ENCODE peak calls at places on chromosomes 7 and 10, in seven cellular contexts. D is GM20000, X is coronary artery, I is endodermal cell, G is bronchial epithelial cell, K is astrocyte of the spinal cord, J is neural crest cell. B is an unnamed sample.

GRCh38 chr7:139598642-139599041 is 75.2 kb downstream of the CLEC2L start:
- DNase-seq in D (no peak), X (no peak), I (no peak), G (peak), K (no peak), J (no peak), B (no peak)

GRCh38 chr7:72710983-72711382 is 117.0 kb downstream of the TYW1B start:
- DNase-seq in D (no peak), X (no peak), I (no peak), G (no peak), K (no peak), J (no peak), B (no peak)

GRCh38 chr7:127253289-127254162 is 785 bp upstream of the GRM8 start:
- DNase-seq in D (peak), X (no peak), I (peak), G (peak), K (peak), J (peak), B (no peak)

GRCh38 chr10:104350146-104350635 is 3.4 kb upstream of the CFAP58 start:
- DNase-seq in D (peak), X (no peak), I (peak), G (peak), K (peak), J (no peak), B (no peak)

GRCh38 chr10:62853710-62854109 is 37.5 kb upstream of the EGR2 start:
- DNase-seq in D (no peak), X (no peak), I (no peak), G (no peak), K (no peak), J (no peak), B (no peak)

GRCh38 chr7:142760071-142760642 is 10.6 kb upstream of the PRSS2 start:
- DNase-seq in D (no peak), X (no peak), I (peak), G (peak), K (no peak), J (no peak), B (no peak)

GRCh38 chr7:47670738-47671137 is 88.8 kb upstream of the TNS3 start:
- DNase-seq in D (peak), X (no peak), I (no peak), G (no peak), K (no peak), J (no peak), B (no peak)

GRCh38 chr7:127807340-127807739 is 155.3 kb downstream of the SND1 start:
- DNase-seq in D (no peak), X (no peak), I (no peak), G (no peak), K (no peak), J (no peak), B (no peak)

GRCh38 chr10:115772606-115773005 is 500.4 kb downstream of the GFRA1 start:
- DNase-seq in D (no peak), X (no peak), I (no peak), G (peak), K (peak), J (no peak), B (no peak)

GRCh38 chr7:159027091-159027802 is 117.4 kb downstream of the VIPR2 start:
- DNase-seq in D (no peak), X (peak), I (peak), G (no peak), K (no peak), J (no peak), B (no peak)

GRCh38 chr7:66505531-66506451 is 122.9 kb upstream of the KCTD7 start:
- DNase-seq in D (no peak), X (no peak), I (no peak), G (no peak), K (no peak), J (no peak), B (no peak)

GRCh38 chr7:130888017-130888371 is 154.0 kb upstream of the KLF14 start:
- DNase-seq in D (no peak), X (no peak), I (no peak), G (no peak), K (no peak), J (no peak), B (no peak)

GRCh38 chr10:48461623-48462481 is 143.0 kb downstream of the ARHGAP22 start:
- DNase-seq in D (no peak), X (peak), I (no peak), G (no peak), K (no peak), J (no peak), B (no peak)

GRCh38 chr10:93281367-93281720 is 200.8 kb downstream of the MYOF start:
- DNase-seq in D (no peak), X (no peak), I (no peak), G (no peak), K (no peak), J (no peak), B (no peak)

GRCh38 chr7:118195837-118196474 is 12.0 kb downstream of the LSM8 start:
- DNase-seq in D (peak), X (no peak), I (peak), G (peak), K (peak), J (peak), B (no peak)

GRCh38 chr7:28347964-28348363 is 64.4 kb upstream of the CREB5 start:
- DNase-seq in D (no peak), X (no peak), I (no peak), G (no peak), K (no peak), J (no peak), B (no peak)

GRCh38 chr7:50534690-50535290 is 30.4 kb downstream of the DDC start:
- DNase-seq in D (no peak), X (no peak), I (peak), G (peak), K (peak), J (no peak), B (no peak)

GRCh38 chr10:116779076-116779687 is 36.8 kb upstream of the HSPA12A start:
- DNase-seq in D (no peak), X (peak), I (no peak), G (no peak), K (no peak), J (no peak), B (no peak)

GRCh38 chr7:84912993-84913635 is 273.7 kb downstream of the SEMA3D start:
- DNase-seq in D (no peak), X (no peak), I (peak), G (peak), K (no peak), J (no peak), B (no peak)

GRCh38 chr10:8853048-8853447 is 798.6 kb downstream of the GATA3 start:
- DNase-seq in D (no peak), X (no peak), I (no peak), G (no peak), K (no peak), J (no peak), B (no peak)
- TF ChIP-seq CTCF in D (no peak), X (no peak), I (no peak), G (no peak), K (no peak), J (no peak), B (no peak)

DNA sequence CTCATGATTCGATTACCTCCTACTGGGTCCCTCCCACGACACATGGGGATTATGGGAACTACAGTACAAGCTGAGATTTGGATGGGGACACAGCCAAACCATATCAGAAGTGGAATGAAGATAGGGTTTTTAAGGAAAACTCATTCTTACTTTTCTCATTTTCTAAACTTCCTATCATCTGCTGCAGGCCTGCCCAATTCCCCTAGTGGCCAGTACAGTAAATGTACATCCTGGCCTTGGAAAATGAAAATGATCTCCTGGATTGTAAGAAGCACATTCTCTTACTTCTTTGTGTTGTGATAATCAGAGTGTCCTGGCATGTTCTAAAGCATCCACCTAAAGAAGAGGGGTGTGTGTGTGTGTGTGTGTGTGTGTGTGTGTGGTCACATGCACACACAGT is 421.7 kb downstream of the LRMDA start:
- DNase-seq in D (no peak), X (no peak), I (no peak), G (no peak), K (no peak), J (no peak), B (no peak)
- TF ChIP-seq CTCF in D (no peak), X (no peak), I (peak), G (peak), K (peak), J (peak), B (no peak)

GRCh38 chr7:34491899-34492298 is 166.1 kb upstream of the NPSR1 start:
- DNase-seq in D (no peak), X (no peak), I (no peak), G (peak), K (no peak), J (no peak), B (no peak)

GRCh38 chr7:34501161-34501560 is 156.9 kb upstream of the NPSR1 start:
- DNase-seq in D (no peak), X (no peak), I (no peak), G (no peak), K (no peak), J (no peak), B (no peak)

GRCh38 chr7:34493752-34494151 is 164.3 kb upstream of the NPSR1 start:
- DNase-seq in D (no peak), X (no peak), I (no peak), G (no peak), K (no peak), J (no peak), B (no peak)

GRCh38 chr7:34497153-34497777 is 160.8 kb upstream of the NPSR1 start:
- DNase-seq in D (no peak), X (no peak), I (peak), G (peak), K (no peak), J (peak), B (no peak)
- TF ChIP-seq CTCF in D (no peak), X (no peak), I (peak), G (peak), K (peak), J (peak), B (no peak)

DNA sequence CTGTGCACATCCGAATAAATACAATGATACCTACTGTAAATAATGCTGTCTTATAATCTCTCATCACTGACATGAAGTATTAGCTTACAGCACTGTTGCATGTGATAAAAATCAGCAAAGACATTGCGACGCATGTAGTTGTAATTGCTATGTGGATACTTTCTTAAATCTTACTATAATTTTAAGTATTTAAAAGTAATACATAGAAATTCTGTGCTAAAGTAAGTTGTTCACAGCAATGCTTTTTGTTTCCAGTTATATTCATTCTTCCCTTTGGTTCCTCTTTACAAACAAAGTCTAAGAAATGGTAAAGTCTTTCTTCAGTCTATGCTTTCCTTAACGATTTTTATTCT is 113.7 kb upstream of the DGKB start:
- DNase-seq in D (no peak), X (no peak), I (no peak), G (no peak), K (no peak), J (no peak), B (no peak)
- TF ChIP-seq CTCF in D (no peak), X (no peak), I (peak), G (no peak), K (no peak), J (peak), B (no peak)

DNA sequence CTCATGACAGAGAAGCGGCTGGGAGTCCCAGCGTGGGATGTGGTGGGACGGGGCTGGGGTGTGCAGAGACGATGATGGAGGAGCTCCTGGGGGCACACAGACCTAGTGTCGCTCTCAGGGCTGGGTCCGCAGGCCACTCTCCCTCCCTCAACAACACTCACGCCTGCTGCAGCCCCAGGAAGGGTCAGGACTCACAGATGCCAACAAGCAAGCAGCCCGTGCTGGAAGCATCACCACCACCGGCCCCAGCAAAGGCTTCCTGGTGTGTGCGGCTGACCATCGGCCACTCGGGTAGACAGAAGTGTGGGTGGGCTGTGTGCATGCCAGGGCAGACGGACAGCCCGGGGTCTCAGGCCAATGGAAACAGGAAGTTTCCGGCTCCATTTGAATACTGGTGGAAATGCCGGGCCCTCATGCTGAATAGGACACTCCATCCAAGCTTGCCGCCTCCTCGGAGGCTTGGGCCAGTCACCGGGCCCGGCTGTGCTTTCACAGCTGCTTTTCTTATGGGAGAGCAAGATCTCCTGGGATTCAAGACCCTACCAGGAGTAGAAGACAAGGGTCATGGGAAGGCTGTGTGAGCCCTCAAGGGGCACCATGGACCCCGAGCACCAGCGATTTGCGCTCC is 178.1 kb downstream of the ELFN1 start:
- DNase-seq in D (no peak), X (no peak), I (peak), G (no peak), K (no peak), J (no peak), B (no peak)
- TF ChIP-seq CTCF in D (no peak), X (no peak), I (no peak), G (no peak), K (no peak), J (no peak), B (no peak)

GRCh38 chr10:101495324-101495925 is 92.6 kb downstream of the POLL start:
- DNase-seq in D (peak), X (no peak), I (no peak), G (peak), K (no peak), J (no peak), B (no peak)
- TF ChIP-seq CTCF in D (peak), X (no peak), I (peak), G (peak), K (peak), J (peak), B (peak)

GRCh38 chr7:95865716-95866371 is 93.5 kb downstream of the DYNC1I1 start:
- DNase-seq in D (no peak), X (no peak), I (peak), G (no peak), K (peak), J (no peak), B (no peak)
- TF ChIP-seq CTCF in D (no peak), X (no peak), I (peak), G (peak), K (peak), J (peak), B (peak)

DNA sequence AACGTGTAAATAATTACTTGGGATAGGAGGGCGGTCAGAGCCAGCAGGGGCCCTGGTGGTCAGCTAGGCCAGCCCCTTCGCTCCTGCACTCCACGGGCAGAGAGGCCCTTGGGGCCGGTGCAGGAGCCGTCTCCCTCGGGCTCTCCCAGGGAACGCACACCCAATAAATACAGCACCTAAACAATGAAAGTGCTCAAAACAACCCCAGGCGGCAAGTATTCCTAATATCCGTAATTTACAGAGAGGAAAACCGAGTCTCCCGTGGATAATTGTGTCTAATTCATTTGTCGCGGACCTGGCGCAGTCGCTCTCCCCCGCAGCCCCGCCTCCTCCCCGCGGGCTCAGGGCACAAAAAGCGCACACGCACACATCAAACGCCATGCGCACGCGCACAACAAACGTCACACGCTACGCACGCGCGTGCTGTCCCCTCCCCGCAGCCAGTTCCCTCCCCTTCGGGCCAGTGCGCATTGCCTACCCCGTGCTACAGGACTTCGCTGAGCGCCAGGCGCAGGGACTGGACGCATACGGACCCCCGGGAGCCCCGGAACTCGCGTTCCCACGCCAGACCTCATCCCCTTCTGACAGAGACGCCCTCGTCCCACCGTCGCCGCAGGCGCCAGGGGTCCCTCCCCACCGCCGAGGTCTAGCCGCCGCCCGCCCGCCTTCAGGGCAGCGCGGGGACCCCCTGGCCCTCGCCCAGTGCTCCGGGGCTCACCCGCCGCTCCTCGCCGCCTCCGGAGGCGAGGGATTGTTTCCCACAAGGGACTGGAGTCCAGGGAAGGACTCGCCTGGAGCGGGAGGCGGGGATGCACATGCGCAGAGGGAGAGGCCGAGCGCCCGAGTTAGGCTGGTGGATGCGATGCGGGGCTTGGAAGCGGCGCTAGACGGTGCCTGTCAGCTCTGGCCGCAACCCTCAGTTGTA is at the start of gene ZNF248:
- DNase-seq in D (peak), X (peak), I (no peak), G (peak), K (peak), J (peak), B (peak)
- TF ChIP-seq CTCF in D (no peak), X (no peak), I (no peak), G (peak), K (no peak), J (no peak), B (no peak)

DNA sequence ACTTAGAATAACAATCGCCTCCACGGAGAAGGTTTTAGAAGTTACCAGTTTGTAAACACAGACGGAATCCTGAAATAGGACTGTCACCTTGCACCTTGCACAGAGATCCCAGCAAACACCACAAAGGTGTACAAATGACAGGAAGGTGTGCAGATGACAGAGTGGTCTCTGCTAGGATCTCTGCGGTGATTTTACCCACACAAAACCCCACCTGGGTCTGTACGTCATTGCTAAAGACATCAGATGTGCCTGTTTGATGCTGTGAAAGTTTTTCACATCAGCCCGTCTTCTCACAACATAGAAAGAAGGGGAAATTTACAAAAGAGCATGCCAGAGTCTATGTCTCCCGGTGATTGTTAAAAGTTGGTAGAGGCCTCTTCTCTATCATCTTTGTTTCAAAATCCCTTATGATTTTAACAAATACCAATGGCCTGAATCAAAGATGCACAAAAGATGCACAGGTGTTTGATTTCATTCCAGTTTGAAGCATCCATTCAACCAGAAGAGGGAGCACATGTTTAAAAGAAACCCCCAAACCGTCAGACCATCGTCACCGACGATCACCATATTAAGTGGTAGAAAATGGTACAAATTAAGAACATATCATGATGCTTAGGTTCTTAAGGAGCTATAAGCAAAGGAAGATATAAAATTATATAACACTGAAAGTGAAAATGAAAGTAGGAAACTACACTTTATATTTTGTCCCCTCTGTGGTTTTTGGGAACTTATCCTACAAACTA is 576.5 kb downstream of the PTPRN2 start:
- DNase-seq in D (no peak), X (no peak), I (no peak), G (no peak), K (no peak), J (no peak), B (no peak)
- TF ChIP-seq CTCF in D (no peak), X (no peak), I (peak), G (no peak), K (no peak), J (no peak), B (no peak)